ENCODE peak calls at places on chromosomes 3 and 15, in four cellular contexts. J, D, Y and E are unnamed samples.

GRCh38 chr15:52728899-52729298 is 49.7 kb upstream of the ATOSA start:
- DNase-seq in Y (no peak), D (no peak), J (no peak), E (peak; percentile 70)

GRCh38 chr3:104080228-104080627 is 1286.5 kb upstream of the ALCAM start:
- DNase-seq in D (no peak), J (no peak), Y (no peak), E (no peak)

GRCh38 chr3:12662593-12663310 is 1.2 kb downstream of the RAF1 start:
- DNase-seq in Y (peak; percentile 54), J (no peak), D (peak; percentile 22), E (peak; percentile 11)

GRCh38 chr15:92343869-92344643 is 49.6 kb upstream of the ST8SIA2 start:
- DNase-seq in Y (no peak), J (no peak), D (peak; percentile 65), E (no peak)

GRCh38 chr3:197730200-197730599 is 6.5 kb downstream of the RUBCN start:
- DNase-seq in J (no peak), Y (no peak), D (no peak), E (peak; percentile 85)

GRCh38 chr15:37995461-37996347 is 61.3 kb downstream of the TMCO5A start:
- DNase-seq in D (peak; percentile 39), J (no peak), Y (no peak), E (peak; percentile 42)

GRCh38 chr15:64343841-64344240 is 12.1 kb downstream of the CSNK1G1 start:
- DNase-seq in Y (no peak), D (no peak), J (no peak), E (no peak)

GRCh38 chr15:65655026-65655425 is 33.3 kb downstream of the SLC24A1 start:
- DNase-seq in J (no peak), Y (no peak), D (no peak), E (peak; percentile 58)

GRCh38 chr15:54094661-54095060 is 116.4 kb downstream of the UNC13C start:
- DNase-seq in Y (no peak), D (no peak), J (no peak), E (no peak)
- TF ChIP-seq CTCF in Y (no peak), D (no peak), J (no peak), E (no peak)

DNA sequence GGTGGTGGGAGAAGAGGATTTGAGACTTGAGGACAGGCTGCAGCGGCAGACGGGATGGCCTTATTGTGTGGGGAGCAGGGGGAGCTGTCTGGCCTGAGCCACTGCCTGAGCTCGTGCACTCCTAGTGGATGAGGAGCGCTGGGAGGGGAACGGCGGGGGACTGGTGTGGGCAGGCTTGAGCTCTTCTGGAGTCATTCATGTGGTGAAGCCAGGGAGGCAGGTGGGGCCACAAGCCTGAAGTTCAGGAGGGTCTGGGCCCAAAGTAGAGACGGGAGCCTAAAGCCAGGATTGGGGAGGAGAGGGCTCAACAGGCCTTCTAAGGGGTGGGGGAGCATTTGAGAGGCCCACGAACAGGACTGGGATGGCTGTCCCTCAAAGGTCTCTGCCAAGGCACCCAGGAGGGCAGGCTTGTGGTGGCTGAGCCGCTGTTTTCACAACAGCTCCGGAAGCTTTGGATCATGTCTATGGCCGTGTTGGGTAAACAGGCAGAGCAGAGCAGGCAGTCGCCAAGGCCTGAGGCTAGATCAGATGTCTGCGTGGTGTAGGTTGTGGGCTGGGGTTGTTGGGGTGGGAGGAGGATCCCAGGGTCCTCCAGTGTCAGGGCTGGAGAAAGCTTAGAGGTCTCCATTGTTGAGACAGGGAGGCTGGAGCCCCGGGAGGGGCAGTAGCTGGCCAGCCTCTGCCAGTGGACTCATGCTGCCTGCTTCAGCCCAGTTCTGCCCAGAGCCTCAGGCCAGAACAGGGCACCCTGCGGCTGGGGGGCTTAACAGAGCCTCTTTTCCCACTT is 8.2 kb downstream of the PRKCD start:
- DNase-seq in D (no peak), Y (peak; percentile 68), J (no peak), E (no peak)
- H3K27ac ChIP-seq in D (peak overlapping the region; percentile 2), Y (peak overlapping the region; percentile 73), J (peak overlapping the region; percentile 8), E (peak overlapping the region; percentile 18)

GRCh38 chr3:177641206-177641605 is 443.9 kb upstream of the TBL1XR1 start:
- DNase-seq in Y (no peak), J (no peak), D (no peak), E (no peak)

GRCh38 chr3:177647876-177648275 is 450.6 kb upstream of the TBL1XR1 start:
- DNase-seq in D (no peak), J (no peak), Y (no peak), E (no peak)

GRCh38 chr3:177642042-177642441 is 444.8 kb upstream of the TBL1XR1 start:
- DNase-seq in J (no peak), D (no peak), Y (no peak), E (no peak)

GRCh38 chr3:177642482-177643163 is 445.3 kb upstream of the TBL1XR1 start:
- DNase-seq in Y (no peak), J (no peak), D (no peak), E (no peak)

GRCh38 chr3:177646749-177647148 is 449.5 kb upstream of the TBL1XR1 start:
- DNase-seq in Y (no peak), D (no peak), J (no peak), E (no peak)
- TF ChIP-seq CTCF in Y (no peak), D (no peak), J (no peak), E (no peak)

GRCh38 chr3:138678086-138678485 is 69.5 kb downstream of the FAIM start:
- DNase-seq in Y (no peak), D (no peak), J (no peak), E (no peak)

GRCh38 chr3:138670409-138670808 is 61.8 kb downstream of the FAIM start:
- DNase-seq in Y (no peak), J (no peak), D (no peak), E (no peak)

GRCh38 chr3:138673641-138674040 is 65.1 kb downstream of the FAIM start:
- DNase-seq in Y (no peak), D (no peak), J (no peak), E (no peak)

GRCh38 chr3:138675393-138675792 is 66.8 kb downstream of the FAIM start:
- DNase-seq in D (no peak), Y (no peak), J (no peak), E (peak; percentile 27)

GRCh38 chr3:138674131-138674530 is 65.6 kb downstream of the FAIM start:
- DNase-seq in Y (no peak), D (no peak), J (no peak), E (peak; percentile 5)
- H3K27ac ChIP-seq in Y (no peak overlapping the region), D (no peak overlapping the region), J (no peak overlapping the region), E (no peak overlapping the region)

GRCh38 chr3:185337231-185337816 is 25.6 kb upstream of the MAP3K13 start:
- DNase-seq in Y (no peak), J (no peak), D (no peak), E (no peak)
- TF ChIP-seq CTCF in Y (no peak), J (no peak), D (no peak), E (no peak)

GRCh38 chr3:117355566-117355965 is 646.0 kb downstream of the TUSC7 start:
- DNase-seq in Y (no peak), J (no peak), D (no peak), E (no peak)
- H3K27ac ChIP-seq in Y (no peak overlapping the region), J (no peak overlapping the region), D (no peak overlapping the region), E (no peak overlapping the region)